ENCODE peak calls at places on chromosomes 7 and 10, in nine cellular contexts. K, L, U, P, T, S, D, Z and F are unnamed samples.
A peak's percentile ranks its signal among the peaks of the same experiment; 100 is the strongest.

GRCh38 chr7:140035400-140036223 is 27.1 kb downstream of the PARP12 start:
- DNase-seq in Z (no peak), S (no peak), D (no peak), K (no peak), U (peak; percentile 18), P (peak; percentile 37), L (peak; percentile 60), T (peak; percentile 62), F (no peak)

GRCh38 chr7:23276381-23276780 is 22.8 kb upstream of the MALSU1 start:
- DNase-seq in K (no peak), Z (no peak), U (no peak), D (no peak), L (no peak), T (peak; percentile 39), P (no peak), S (no peak), F (no peak)

GRCh38 chr7:84688671-84689070 is 494.1 kb upstream of the SEMA3A start:
- DNase-seq in K (no peak), Z (no peak), D (no peak), T (peak; percentile 61), P (no peak), L (no peak), S (no peak), U (no peak), F (no peak)

GRCh38 chr10:18650618-18651017 is 769 bp downstream of the NSUN6 start:
- DNase-seq in U (no peak), P (no peak), Z (no peak), L (no peak), D (no peak), T (no peak), K (no peak), S (no peak), F (no peak)

GRCh38 chr7:24971333-24972165 is 8.4 kb downstream of the OSBPL3 start:
- DNase-seq in L (peak; percentile 78), P (peak; percentile 84), S (no peak), K (peak; percentile 52), Z (peak; percentile 65), T (peak; percentile 99), D (no peak), U (peak; percentile 85), F (peak; percentile 16)

GRCh38 chr7:27235387-27236052 is 7.1 kb upstream of the EVX1 start:
- DNase-seq in P (no peak), S (no peak), L (peak; percentile 73), T (peak; percentile 50), K (peak; percentile 83), D (no peak), Z (no peak), U (no peak), F (peak; percentile 57)

GRCh38 chr10:99834410-99834809 is 52.0 kb downstream of the ABCC2 start:
- DNase-seq in K (no peak), U (no peak), L (peak; percentile 52), P (peak; percentile 91), D (no peak), S (no peak), Z (no peak), T (peak; percentile 56), F (no peak)

GRCh38 chr7:120060283-120060682 is 212.7 kb upstream of the KCND2 start:
- DNase-seq in T (peak; percentile 65), D (no peak), U (no peak), L (no peak), P (no peak), Z (no peak), K (no peak), S (no peak), F (no peak)

GRCh38 chr7:158080899-158081445 is 506.7 kb downstream of the PTPRN2 start:
- DNase-seq in U (no peak), S (no peak), K (no peak), L (no peak), T (no peak), Z (no peak), D (no peak), P (no peak), F (no peak)

GRCh38 chr10:125768217-125768616 is 7.4 kb downstream of the MMP21 start:
- DNase-seq in Z (peak; percentile 19), T (peak; percentile 5), U (no peak), K (no peak), D (no peak), P (no peak), S (no peak), L (no peak), F (no peak)

GRCh38 chr10:123132576-123133477 is 2.9 kb upstream of the HMX3 start:
- DNase-seq in T (peak; percentile 63), K (peak; percentile 85), U (peak; percentile 24), S (peak; percentile 88), Z (peak; percentile 71), D (peak; percentile 82), P (peak; percentile 46), L (peak; percentile 84), F (peak; percentile 87)

GRCh38 chr10:28201666-28202400 is 101.0 kb downstream of the MPP7 start:
- DNase-seq in D (no peak), S (no peak), P (no peak), T (no peak), K (no peak), L (no peak), U (no peak), Z (no peak), F (no peak)

GRCh38 chr7:128361463-128362441 is at the start of gene PRRT4:
- DNase-seq in L (peak; percentile 27), K (peak; percentile 69), S (peak; percentile 62), T (no peak), D (no peak), U (no peak), P (no peak), Z (no peak), F (no peak)

GRCh38 chr7:130379551-130380120 is 658 bp upstream of the CPA1 start:
- DNase-seq in D (no peak), P (no peak), S (no peak), K (no peak), L (no peak), U (no peak), Z (no peak), T (no peak), F (peak; percentile 40)

GRCh38 chr7:93119191-93119905 is 1.6 kb upstream of the SAMD9 start:
- DNase-seq in S (no peak), T (peak; percentile 74), P (no peak), K (no peak), U (no peak), Z (peak; percentile 5), D (no peak), L (no peak), F (no peak)

GRCh38 chr7:27419581-27420177 is 177.1 kb downstream of the EVX1 start:
- DNase-seq in P (no peak), D (no peak), S (no peak), T (no peak), Z (no peak), U (no peak), K (no peak), L (no peak), F (no peak)

GRCh38 chr7:143901360-143901709 is 641 bp downstream of the TCAF1 start:
- DNase-seq in U (no peak), D (no peak), P (peak; percentile 30), K (peak; percentile 53), T (no peak), S (peak; percentile 55), L (no peak), Z (peak; percentile 20), F (no peak)

GRCh38 chr10:119535310-119535709 is 7.2 kb downstream of the RGS10 start:
- DNase-seq in K (no peak), Z (no peak), P (no peak), S (no peak), D (no peak), L (no peak), T (no peak), U (no peak), F (no peak)

GRCh38 chr10:62082270-62082669 is 180.8 kb downstream of the ARID5B start:
- DNase-seq in D (no peak), L (no peak), S (no peak), P (no peak), U (no peak), T (no peak), Z (no peak), K (no peak), F (no peak)